ENCODE peak calls at places on chromosome 12, in four cellular contexts. B is body of pancreas, V is left lung, O is ovary. P is an unnamed sample.
A peak's percentile ranks its signal among the peaks of the same experiment; 100 is the strongest.

GRCh38 chr12:86613306-86613705 is 357.1 kb upstream of the MGAT4C start:
- DNase-seq in B (no peak), V (no peak), O (no peak), P (no peak)

GRCh38 chr12:130880411-130880885 is 8.6 kb downstream of the RAN start:
- DNase-seq in V (no peak), B (no peak), O (no peak), P (no peak)

GRCh38 chr12:64584173-64584555 is 26.1 kb upstream of the RASSF3 start:
- DNase-seq in O (no peak), V (no peak), B (no peak), P (no peak)

GRCh38 chr12:101018540-101018939 is 191.5 kb downstream of the SLC5A8 start:
- DNase-seq in V (no peak), O (no peak), B (no peak), P (no peak)

GRCh38 chr12:22029991-22030390 is 16.0 kb upstream of the CMAS start:
- DNase-seq in B (peak; percentile 31), V (no peak), O (no peak), P (no peak)

GRCh38 chr12:109875572-109876131 is 4.7 kb downstream of the GLTP start:
- DNase-seq in B (no peak), O (no peak), V (no peak), P (no peak)

GRCh38 chr12:96045566-96045965 is 10.2 kb upstream of the LTA4H start:
- DNase-seq in O (no peak), B (no peak), V (peak; percentile 71), P (no peak)

GRCh38 chr12:77070382-77071294 is 5.3 kb upstream of the E2F7 start:
- DNase-seq in O (no peak), V (no peak), B (no peak), P (no peak)

GRCh38 chr12:105748806-105749600 is 389.8 kb downstream of the NUAK1 start:
- DNase-seq in V (no peak), B (no peak), O (peak; percentile 47), P (peak; percentile 60)

GRCh38 chr12:47885012-47885501 is 19.7 kb downstream of the VDR start:
- DNase-seq in B (no peak), V (no peak), O (no peak), P (no peak)

GRCh38 chr12:107145397-107145796 is 52.0 kb upstream of the CRY1 start:
- DNase-seq in B (no peak), O (no peak), V (no peak), P (no peak)

GRCh38 chr12:59030415-59030814 is 110.1 kb upstream of the LRIG3 start:
- DNase-seq in V (peak; percentile 57), B (peak; percentile 87), O (no peak), P (no peak)

GRCh38 chr12:6638305-6638704 is 2.5 kb upstream of the LPAR5 start:
- DNase-seq in B (no peak), V (no peak), O (no peak), P (no peak)

GRCh38 chr12:132147423-132148367 is 3.4 kb downstream of the NOC4L start:
- DNase-seq in V (peak; percentile 76), B (peak; percentile 12), O (no peak), P (no peak)

GRCh38 chr12:56299308-56299852 is 750 bp downstream of the CS start:
- DNase-seq in B (peak; percentile 27), V (no peak), O (no peak), P (peak; percentile 59)

GRCh38 chr12:8615206-8615605 is 2.5 kb upstream of the AICDA start:
- DNase-seq in O (no peak), V (no peak), B (no peak), P (no peak)

GRCh38 chr12:123030686-123031085 is 50.2 kb downstream of the ARL6IP4 start:
- DNase-seq in V (no peak), B (no peak), O (no peak), P (no peak)

GRCh38 chr12:112198120-112198733 is 72.9 kb downstream of the TRAFD1 start:
- DNase-seq in V (no peak), B (peak; percentile 49), O (peak; percentile 44), P (no peak)

GRCh38 chr12:2806700-2807099 is 5.8 kb upstream of the ITFG2 start:
- DNase-seq in O (no peak), B (no peak), V (no peak), P (no peak)

GRCh38 chr12:117514016-117514415 is 152.6 kb upstream of the NOS1 start:
- DNase-seq in V (no peak), B (peak; percentile 54), O (no peak), P (no peak)

GRCh38 chr12:120041386-120042231 is 52.6 kb downstream of the BICDL1 start:
- DNase-seq in O (no peak), V (no peak), B (peak; percentile 25), P (no peak)

DNA sequence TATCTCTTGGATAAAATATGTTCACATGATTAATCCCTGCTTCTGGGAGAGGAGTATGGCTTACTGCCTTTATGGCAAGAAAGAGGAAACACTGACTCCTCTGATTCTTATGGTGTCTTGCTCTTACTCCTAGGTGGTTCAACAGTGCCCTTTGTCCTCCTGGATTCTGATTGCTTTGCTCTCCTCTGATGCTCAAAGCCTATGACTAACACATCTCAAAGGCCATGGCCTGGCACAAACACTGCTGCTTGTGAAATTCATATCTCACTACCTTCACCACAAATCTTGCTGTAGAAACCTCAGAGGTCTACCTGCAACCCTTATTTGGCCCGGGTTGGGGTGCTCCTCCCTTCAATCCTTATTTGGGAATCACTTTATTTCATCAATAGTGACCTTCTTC is 217.2 kb downstream of the C12orf50 start:
- DNase-seq in V (no peak), O (no peak), B (no peak), P (no peak)
- H3K27me3 ChIP-seq in V (no peaks in the 10 kb centered on the region), O (no peaks in the 10 kb centered on the region), B (no peaks in the 10 kb centered on the region), P (no peaks in the 10 kb centered on the region)

GRCh38 chr12:54127538-54128259 is 61.1 kb downstream of the SMUG1 start:
- DNase-seq in O (no peak), V (no peak), B (no peak), P (no peak)

GRCh38 chr12:54128466-54128865 is 60.3 kb downstream of the SMUG1 start:
- DNase-seq in V (no peak), O (no peak), B (no peak), P (no peak)

GRCh38 chr12:54131641-54132280 is 57.0 kb downstream of the SMUG1 start:
- DNase-seq in B (no peak), V (no peak), O (no peak), P (no peak)

GRCh38 chr12:54126696-54127537 is 61.9 kb downstream of the SMUG1 start:
- DNase-seq in B (peak; percentile 59), O (peak; percentile 86), V (no peak), P (peak; percentile 76)

DNA sequence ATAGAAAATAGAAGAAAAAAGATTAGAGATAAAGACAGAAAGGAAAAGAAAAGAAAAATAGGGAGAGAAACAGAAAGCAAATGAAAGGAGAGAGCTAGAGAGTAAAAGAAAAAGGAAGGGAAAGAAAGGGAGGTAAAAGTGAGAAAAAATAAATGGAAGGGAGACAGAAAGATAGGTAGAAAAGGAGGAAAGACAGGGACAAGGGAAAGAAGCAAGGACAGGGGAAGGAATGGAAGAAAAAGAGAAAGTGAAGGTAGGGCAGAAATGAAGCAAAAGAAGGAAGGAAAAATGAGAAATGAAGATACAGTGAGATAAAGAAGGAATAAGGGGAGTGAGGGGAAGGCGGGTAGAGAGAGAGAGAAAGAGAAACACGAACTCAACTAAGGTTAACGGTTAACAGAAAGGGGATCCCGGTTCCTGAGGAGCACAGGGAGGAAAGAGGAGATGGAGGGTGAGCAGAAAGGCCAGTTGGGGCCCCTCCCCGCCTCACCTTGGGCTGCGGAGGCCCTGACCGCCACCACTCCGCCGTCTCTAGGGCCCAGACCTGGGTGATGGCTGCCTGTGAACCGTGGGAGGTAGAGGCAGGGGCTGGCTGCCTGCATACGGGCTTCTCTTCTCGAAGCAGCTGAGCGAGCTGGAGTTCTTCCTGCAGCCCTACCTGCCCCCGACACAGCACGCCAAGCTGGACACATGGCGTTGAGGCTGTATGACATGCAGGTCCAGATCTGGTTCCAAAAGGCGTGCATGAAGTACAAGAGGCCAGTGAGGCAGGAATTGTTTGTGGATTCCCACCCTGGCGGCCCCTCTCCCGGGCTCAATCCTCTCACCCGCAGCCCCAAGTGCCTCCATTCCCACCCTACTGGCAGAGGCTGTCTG is 59.5 kb downstream of the SMUG1 start:
- DNase-seq in O (no peak), B (no peak), V (no peak), P (no peak)
- H3K4me3 ChIP-seq in O (no peak overlapping the region), B (no peak overlapping the region), V (no peak overlapping the region), P (no peak overlapping the region)

DNA sequence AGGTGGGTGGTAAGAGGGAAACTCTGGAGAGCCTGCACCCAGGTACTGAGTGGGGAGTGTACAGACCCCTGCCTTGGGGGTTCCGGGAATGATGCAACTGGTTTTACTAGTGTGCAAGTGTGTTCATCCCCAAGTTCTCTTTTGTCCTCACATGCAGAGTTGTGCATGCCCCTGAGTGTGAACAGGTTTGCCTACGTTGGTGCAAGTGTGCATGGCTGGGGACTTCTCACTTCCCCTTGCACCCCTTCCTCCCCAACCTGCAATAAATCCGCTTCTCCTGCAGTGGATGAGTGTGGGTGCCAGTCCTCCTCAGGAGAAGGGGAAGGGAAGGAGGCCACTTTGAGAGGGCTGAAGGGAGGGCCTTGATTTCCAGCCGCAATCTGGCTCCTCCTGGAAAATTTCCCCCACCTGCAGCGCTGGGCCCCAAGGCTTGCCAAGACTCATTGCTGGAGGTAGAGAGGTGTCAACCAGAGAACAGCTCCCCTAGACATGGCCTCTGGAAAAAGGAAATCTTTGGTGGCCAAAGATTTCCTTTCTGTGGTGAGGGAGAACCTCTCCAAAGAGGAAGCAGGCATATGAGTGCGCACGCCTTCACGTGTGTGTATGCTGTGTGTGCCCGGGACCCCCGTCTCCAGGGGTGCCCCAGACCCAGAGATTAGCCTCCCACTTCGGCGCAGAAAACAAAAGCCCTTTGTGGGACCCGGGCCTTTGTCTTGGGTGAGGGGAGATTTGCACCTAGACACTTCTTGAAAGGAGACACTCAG is 5.5 kb downstream of the AQP2 start:
- DNase-seq in B (no peak), V (no peak), O (no peak), P (no peak)
- H3K27me3 ChIP-seq in B (no peaks in the 10 kb centered on the region), V (peaks cover 29% of the 10 kb centered on the region), O (peaks cover 2% of the 10 kb centered on the region), P (peaks cover 7% of the 10 kb centered on the region)

DNA sequence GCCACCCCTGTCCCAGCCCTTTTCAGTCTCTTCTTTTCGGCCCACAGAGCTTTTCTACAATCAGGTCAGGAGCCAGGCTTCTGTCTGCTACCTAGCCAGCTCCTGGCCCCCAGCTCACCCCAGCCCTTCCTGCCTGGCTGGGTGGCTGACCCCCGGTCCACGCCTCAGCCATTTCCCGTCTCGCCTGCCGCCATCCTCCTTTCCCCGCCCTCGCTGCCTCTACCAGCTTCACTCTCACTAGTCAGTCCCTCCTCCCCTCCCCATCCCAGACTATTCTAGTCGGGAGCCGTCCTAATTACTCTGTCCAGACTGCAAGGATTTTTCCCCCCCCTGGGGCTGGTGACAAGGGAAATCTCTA is 876 bp downstream of the DHH start:
- DNase-seq in V (no peak), O (no peak), B (no peak), P (no peak)
- H3K4me3 ChIP-seq in V (peak overlapping the region; percentile 28), O (no peak overlapping the region), B (no peak overlapping the region), P (peak overlapping the region; percentile 40)

DNA sequence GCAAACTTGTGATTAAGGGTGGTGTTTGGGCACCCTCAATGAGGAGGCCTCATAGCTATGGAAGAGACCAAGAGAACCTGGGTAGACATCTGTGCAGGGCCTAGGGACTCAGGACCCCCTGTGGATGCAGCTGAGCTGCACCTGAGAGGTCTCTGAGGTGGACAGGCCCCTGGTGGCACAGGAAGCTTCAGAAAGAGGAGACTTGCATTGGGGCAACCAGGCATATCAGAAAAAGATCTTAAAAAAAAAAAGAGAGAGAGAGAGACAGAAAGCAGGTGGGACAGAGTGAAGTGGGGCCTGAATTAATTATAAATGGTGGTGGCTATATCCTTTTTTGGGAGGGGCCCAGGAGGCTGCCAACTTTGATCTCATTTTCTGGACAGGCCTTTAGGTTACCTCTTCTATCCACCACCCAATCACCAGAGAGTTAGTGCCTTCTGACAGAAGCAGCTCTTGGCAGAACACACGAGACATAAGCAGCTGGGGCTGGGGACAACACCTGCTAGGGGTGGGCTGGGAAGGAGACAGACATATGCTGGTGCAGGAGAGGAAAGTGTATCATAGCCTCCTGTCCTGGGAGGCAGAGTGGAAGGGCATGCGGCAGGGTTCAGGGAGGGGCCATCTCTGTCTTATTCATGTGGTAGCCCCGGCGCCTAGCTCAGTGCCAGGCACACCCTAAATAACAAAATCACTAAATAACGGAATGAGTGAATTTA is 46.6 kb upstream of the ATP23 start:
- DNase-seq in O (no peak), B (no peak), V (no peak), P (no peak)
- H3K27me3 ChIP-seq in O (no peaks in the 10 kb centered on the region), B (no peaks in the 10 kb centered on the region), V (no peaks in the 10 kb centered on the region), P (no peaks in the 10 kb centered on the region)